ENCODE peak calls at places on chromosomes 12 and 14, in eight cellular contexts. Z is AG04450; U is Peyer's patch; R is naive thymus-derived CD4-positive, alpha-beta T cell; V is right cardiac atrium; C is hepatocyte; X is coronary artery; A is cardiac muscle cell. S is an unnamed sample.

GRCh38 chr12:124675881-124676688 is 108.7 kb upstream of the NCOR2 start:
- DNase-seq in X (no peak), R (no peak), V (peak), Z (no peak), U (no peak), A (no peak), C (no peak), S (peak)

GRCh38 chr14:89669209-89669608 is 252.2 kb upstream of the FOXN3 start:
- DNase-seq in U (no peak), X (no peak), C (no peak), V (peak), Z (no peak), R (no peak), A (no peak), S (no peak)

GRCh38 chr12:57173089-57173488 is 25.7 kb upstream of the LRP1-AS start:
- DNase-seq in X (no peak), U (peak), Z (no peak), V (peak), R (no peak), A (peak), C (peak), S (no peak)

GRCh38 chr14:68502196-68502595 is 290.7 kb downstream of the ZFP36L1 start:
- DNase-seq in U (no peak), A (no peak), V (no peak), R (no peak), Z (no peak), X (no peak), C (no peak), S (no peak)

GRCh38 chr12:19397534-19397933 is 41.8 kb upstream of the AEBP2 start:
- DNase-seq in X (no peak), C (no peak), R (no peak), U (no peak), V (no peak), A (no peak), Z (no peak), S (no peak)

GRCh38 chr14:44833376-44833775 is 128.4 kb downstream of the KLHL28 start:
- DNase-seq in U (no peak), Z (no peak), R (no peak), V (no peak), A (no peak), C (peak), X (no peak), S (no peak)

GRCh38 chr12:106527356-106527755 is 55.4 kb upstream of the RFX4 start:
- DNase-seq in U (no peak), V (no peak), X (no peak), Z (no peak), R (no peak), C (no peak), A (no peak), S (no peak)

GRCh38 chr14:91417134-91417982 is at the start of gene CCDC88C:
- DNase-seq in A (peak), C (peak), V (peak), X (no peak), Z (no peak), U (peak), R (no peak), S (peak)

GRCh38 chr14:94617366-94617941 is 5.3 kb downstream of the SERPINA3 start:
- DNase-seq in X (no peak), Z (no peak), A (no peak), R (no peak), V (no peak), U (no peak), C (no peak), S (no peak)

GRCh38 chr12:6207254-6207942 is 7.2 kb downstream of the CD9 start:
- DNase-seq in C (no peak), X (no peak), U (no peak), A (no peak), R (no peak), V (peak), Z (no peak), S (no peak)

GRCh38 chr12:23640754-23641153 is 308.7 kb downstream of the SOX5 start:
- DNase-seq in C (no peak), V (no peak), U (no peak), Z (no peak), A (no peak), X (no peak), R (no peak), S (no peak)

GRCh38 chr12:123859035-123859434 is 96.9 kb downstream of the DNAH10 start:
- DNase-seq in Z (no peak), U (no peak), C (no peak), A (no peak), R (no peak), X (no peak), V (no peak), S (no peak)

GRCh38 chr14:28678887-28679286 is 87.7 kb upstream of the FOXG1 start:
- DNase-seq in X (no peak), A (no peak), V (no peak), R (no peak), U (no peak), Z (no peak), C (no peak), S (no peak)

GRCh38 chr12:74538491-74539258 is 1.0 kb downstream of the ATXN7L3B start:
- DNase-seq in A (peak), X (no peak), U (peak), C (peak), Z (no peak), V (peak), R (peak), S (no peak)

GRCh38 chr12:76623929-76624328 is 64.4 kb upstream of the OSBPL8 start:
- DNase-seq in U (no peak), Z (no peak), R (no peak), V (no peak), X (no peak), A (no peak), C (no peak), S (no peak)

GRCh38 chr12:55717397-55718007 is 1.7 kb downstream of the BLOC1S1 start:
- DNase-seq in X (no peak), V (no peak), A (no peak), R (no peak), U (no peak), C (no peak), Z (no peak), S (no peak)

GRCh38 chr14:87005336-87005735 is 987.6 kb downstream of the GALC start:
- DNase-seq in X (no peak), V (no peak), C (no peak), R (no peak), Z (no peak), U (no peak), A (no peak), S (no peak)

GRCh38 chr12:67268335-67268895 is 743 bp upstream of the CAND1 start:
- DNase-seq in X (peak), V (peak), C (peak), U (peak), Z (peak), R (peak), A (peak), S (peak)

GRCh38 chr12:50572275-50572674 is 67.5 kb downstream of the DIP2B start:
- DNase-seq in U (no peak), Z (peak), R (no peak), A (peak), X (no peak), V (no peak), C (peak), S (no peak)

GRCh38 chr12:50567926-50568325 is 63.1 kb downstream of the DIP2B start:
- DNase-seq in Z (no peak), A (peak), X (no peak), R (no peak), C (no peak), U (no peak), V (no peak), S (no peak)

GRCh38 chr12:50569876-50570275 is 65.1 kb downstream of the DIP2B start:
- DNase-seq in A (no peak), X (no peak), V (no peak), U (no peak), R (no peak), Z (no peak), C (no peak), S (no peak)

GRCh38 chr12:50568338-50569155 is 63.8 kb downstream of the DIP2B start:
- DNase-seq in R (no peak), V (no peak), C (no peak), Z (no peak), A (no peak), U (no peak), X (no peak), S (no peak)

GRCh38 chr12:50569321-50569720 is 64.5 kb downstream of the DIP2B start:
- DNase-seq in C (no peak), U (no peak), X (no peak), Z (no peak), A (peak), V (no peak), R (no peak), S (no peak)
- H3K27ac ChIP-seq in C (no peak), U (no peak), X (peak), Z (peak), A (peak), V (no peak), R (no peak), S (peak)

GRCh38 chr14:52346778-52347177 is 32.7 kb downstream of the PTGER2 start:
- DNase-seq in Z (no peak), A (no peak), R (no peak), X (no peak), C (no peak), U (no peak), V (no peak), S (no peak)
- H3K27ac ChIP-seq in Z (no peak), A (no peak), R (no peak), X (no peak), C (no peak), U (no peak), V (no peak), S (no peak)

GRCh38 chr14:58738189-58738836 is 100.6 kb downstream of the DACT1 start:
- DNase-seq in X (no peak), C (no peak), V (no peak), U (no peak), R (no peak), A (no peak), Z (peak), S (no peak)
- H3K27ac ChIP-seq in X (no peak), C (peak), V (no peak), U (no peak), R (no peak), A (no peak), Z (no peak), S (no peak)

DNA sequence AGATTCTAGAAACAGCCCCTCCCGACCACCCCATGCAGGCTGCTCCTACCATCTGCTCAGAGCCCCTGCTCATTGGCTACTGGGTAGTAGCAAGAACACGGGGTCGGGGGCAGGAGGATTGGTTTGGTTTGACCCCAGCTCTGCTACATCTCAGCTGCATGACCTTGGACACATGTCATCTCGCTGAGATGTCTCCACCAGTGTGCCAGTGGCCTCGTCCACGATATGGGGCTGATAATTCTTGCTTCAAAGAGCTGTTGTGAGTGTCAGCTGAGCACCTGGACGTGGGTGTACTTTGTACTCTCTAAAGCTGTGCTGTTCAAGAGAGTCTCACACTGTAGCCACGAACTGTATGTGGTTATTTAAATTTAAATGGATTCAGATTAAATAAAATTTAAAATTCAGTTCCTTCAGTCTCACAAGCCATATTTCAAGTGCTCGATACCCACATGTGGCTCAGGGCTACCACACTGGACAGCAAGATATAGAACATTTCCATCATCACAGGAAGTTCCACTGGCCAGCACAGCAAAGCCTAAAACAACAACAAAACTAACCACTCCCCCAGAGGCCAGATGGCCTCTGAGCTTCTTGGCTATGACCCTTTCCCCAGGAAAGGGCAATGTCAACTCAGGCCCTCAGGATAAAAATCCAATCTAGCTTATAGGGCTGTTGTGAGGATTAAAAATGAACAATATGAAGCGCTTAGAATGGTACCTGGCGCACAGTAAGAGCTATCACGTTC is 18.6 kb downstream of the LTBP2 start:
- DNase-seq in Z (no peak), C (peak), U (no peak), V (no peak), A (no peak), X (no peak), R (no peak), S (no peak)
- H3K27ac ChIP-seq in Z (peak), C (peak), U (peak), V (peak), A (peak), X (peak), R (no peak), S (peak)

DNA sequence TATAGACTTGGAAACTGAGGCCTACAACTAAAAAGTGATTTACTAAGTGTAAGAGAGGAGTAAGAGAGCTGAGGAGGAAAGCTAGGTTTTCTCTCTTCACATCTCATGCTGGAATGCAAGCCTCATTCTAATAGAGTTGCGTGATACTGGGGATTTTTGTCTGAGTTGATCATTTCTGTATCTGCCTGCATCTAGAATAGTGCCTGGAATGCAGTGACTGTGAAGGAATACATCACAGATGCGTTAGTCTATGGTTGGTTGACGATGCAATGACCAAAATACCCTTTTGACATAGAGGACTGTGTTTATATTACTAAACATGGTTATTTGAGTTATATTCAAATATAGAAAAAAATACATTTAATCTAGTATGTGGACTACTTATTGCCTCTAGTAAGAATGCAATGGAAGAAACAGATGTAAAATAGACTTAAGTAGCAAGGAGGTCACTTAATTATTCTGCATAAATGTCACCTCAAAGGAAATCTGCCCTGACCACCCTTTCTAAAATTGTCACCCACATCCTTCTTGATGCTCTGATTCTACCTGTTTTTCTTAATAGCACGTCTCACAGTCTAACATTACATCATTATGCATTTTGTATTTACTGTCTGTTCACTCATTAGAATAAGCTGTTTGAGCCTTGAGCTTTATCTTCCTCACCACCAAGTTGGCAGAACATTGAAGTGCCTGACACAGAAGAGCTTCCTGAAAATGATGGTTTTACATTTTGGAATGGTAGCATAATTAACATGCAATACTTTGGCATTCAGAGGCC is 9.0 kb upstream of the TMEM117 start:
- DNase-seq in R (no peak), V (no peak), X (no peak), Z (no peak), U (no peak), A (no peak), C (no peak), S (no peak)
- H3K27ac ChIP-seq in R (no peak), V (no peak), X (no peak), Z (no peak), U (no peak), A (no peak), C (no peak), S (no peak)